ENCODE peak calls at places on chromosome 22, in six cellular contexts. S, O, K, G, D and A are unnamed samples.

GRCh38 chr22:23063539-23064380 is 6.6 kb upstream of the GNAZ start:
- DNase-seq in K (no peak), S (no peak), G (no peak), D (no peak), O (no peak), A (no peak)

GRCh38 chr22:47190957-47191323 is 428.5 kb downstream of the TBC1D22A start:
- DNase-seq in O (no peak), K (no peak), G (no peak), D (no peak), S (no peak), A (no peak)

GRCh38 chr22:23377767-23378166 is 197.5 kb downstream of the BCR start:
- DNase-seq in O (no peak), D (no peak), S (no peak), K (no peak), G (no peak), A (no peak)

GRCh38 chr22:49925525-49926128 is 7.2 kb downstream of the CRELD2 start:
- DNase-seq in S (no peak), D (no peak), O (no peak), K (no peak), G (no peak), A (no peak)

GRCh38 chr22:24231706-24232105 is 13.2 kb downstream of the GGT5 start:
- DNase-seq in K (no peak), S (no peak), O (no peak), G (no peak), D (no peak), A (no peak)

GRCh38 chr22:46007003-46007847 is 30.3 kb upstream of the WNT7B start:
- DNase-seq in S (peak; percentile 54), D (peak; percentile 88), K (peak; percentile 72), O (no peak), G (no peak), A (peak; percentile 74)

GRCh38 chr22:46245515-46245914 is 4.6 kb downstream of the CDPF1 start:
- DNase-seq in K (no peak), O (no peak), D (peak; percentile 27), S (no peak), G (no peak), A (no peak)

GRCh38 chr22:28424427-28425080 is 255.1 kb downstream of the TTC28 start:
- DNase-seq in O (no peak), D (peak; percentile 45), G (no peak), K (peak; percentile 85), S (peak; percentile 55), A (no peak)

GRCh38 chr22:35417606-35418005 is 17.7 kb downstream of the MCM5 start:
- DNase-seq in G (no peak), S (no peak), K (no peak), D (no peak), O (no peak), A (no peak)

GRCh38 chr22:31244044-31244942 is 32.2 kb downstream of the LIMK2 start:
- DNase-seq in G (no peak), O (no peak), S (peak; percentile 93), D (peak; percentile 90), K (peak; percentile 80), A (peak; percentile 63)

GRCh38 chr22:45975266-45976161 is 1.4 kb downstream of the WNT7B start:
- DNase-seq in K (no peak), G (no peak), S (no peak), O (no peak), D (no peak), A (peak; percentile 30)

GRCh38 chr22:29967461-29967860 is 84.5 kb downstream of the MTMR3 start:
- DNase-seq in D (no peak), K (no peak), S (no peak), G (no peak), O (no peak), A (no peak)

GRCh38 chr22:31184015-31184414 is 24.0 kb downstream of the RNF185 start:
- DNase-seq in G (no peak), O (no peak), S (no peak), D (no peak), K (no peak), A (no peak)

GRCh38 chr22:46415816-46416536 is 80.5 kb downstream of the TRMU start:
- DNase-seq in S (no peak), G (no peak), O (no peak), D (no peak), K (peak; percentile 35), A (no peak)

GRCh38 chr22:35541254-35541748 is 670 bp downstream of the RASD2 start:
- DNase-seq in G (no peak), D (no peak), O (no peak), S (no peak), K (no peak), A (peak; percentile 20)

GRCh38 chr22:36194971-36195370 is 6.6 kb downstream of the APOL4 start:
- DNase-seq in D (peak; percentile 85), G (peak; percentile 41), K (peak; percentile 77), O (no peak), S (peak; percentile 89), A (peak; percentile 63)

GRCh38 chr22:41816241-41816640 is 15.8 kb downstream of the CCDC134 start:
- DNase-seq in O (no peak), S (no peak), K (no peak), G (no peak), D (no peak), A (no peak)

GRCh38 chr22:42726811-42727210 is 6.1 kb upstream of the A4GALT start:
- DNase-seq in S (no peak), D (no peak), G (no peak), O (no peak), K (no peak), A (peak; percentile 45)

GRCh38 chr22:46652930-46653331 is 32.7 kb downstream of the GRAMD4 start:
- DNase-seq in D (peak; percentile 56), K (peak; percentile 35), G (no peak), S (peak; percentile 76), O (no peak), A (no peak)

GRCh38 chr22:48142388-48142787 is 1379.9 kb downstream of the TBC1D22A start:
- DNase-seq in S (no peak), G (no peak), O (no peak), K (no peak), D (no peak), A (no peak)

GRCh38 chr22:35996596-35996995 is 32.0 kb downstream of the RBFOX2 start:
- DNase-seq in D (no peak), O (no peak), K (no peak), G (no peak), S (no peak), A (no peak)

GRCh38 chr22:46684706-46685105 is 53.3 kb downstream of the CERK start:
- DNase-seq in S (no peak), G (no peak), D (no peak), K (no peak), O (no peak), A (no peak)

GRCh38 chr22:32202539-32203180 is 2.2 kb downstream of the RFPL2 start:
- DNase-seq in K (peak; percentile 22), S (peak; percentile 52), D (peak; percentile 46), O (peak; percentile 19), G (no peak), A (peak; percentile 79)

DNA sequence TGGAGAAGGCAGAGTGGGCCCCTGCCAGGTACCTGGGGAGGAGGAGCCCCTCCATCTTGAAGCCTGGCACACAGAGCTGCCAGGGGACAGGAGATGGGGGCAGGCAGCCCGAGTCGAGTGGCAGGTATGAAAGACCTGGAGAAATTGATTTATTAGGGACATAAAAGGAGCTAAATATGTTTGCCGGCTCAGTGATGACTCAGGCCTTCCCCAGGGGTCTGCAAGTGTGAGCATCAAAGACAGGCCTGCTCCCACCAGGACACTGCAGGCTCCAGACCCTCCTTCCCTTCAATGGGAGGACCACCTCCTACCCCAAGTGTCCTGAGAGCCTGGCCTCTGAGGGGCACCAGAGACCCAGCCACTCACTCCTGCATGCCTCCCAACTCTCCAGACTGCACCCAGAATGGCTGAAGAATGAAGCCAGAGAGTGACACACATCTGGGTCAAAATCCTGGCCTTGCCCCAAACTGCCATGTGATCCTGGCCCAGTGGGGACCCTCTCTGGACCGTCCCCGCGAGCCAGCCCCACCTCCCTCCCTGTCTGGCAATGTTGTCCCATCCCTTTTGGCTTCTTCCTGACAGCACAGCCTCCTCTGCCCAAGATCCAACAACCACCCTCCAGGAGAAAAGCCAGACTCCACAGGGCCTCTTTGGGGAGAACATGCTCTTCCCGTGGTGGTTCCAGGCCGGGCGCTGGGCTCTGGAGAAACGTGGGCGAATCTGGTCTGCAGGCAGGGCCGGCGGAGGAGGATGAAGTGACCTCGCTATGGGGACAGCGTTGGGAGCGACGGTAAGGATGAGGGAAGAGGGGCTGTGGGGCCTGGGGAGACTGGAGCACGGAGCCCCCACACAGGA is 36.2 kb downstream of the CYTH4 start:
- DNase-seq in G (no peak), S (no peak), O (no peak), K (no peak), D (no peak), A (no peak)
- TF ChIP-seq CTCF in G (peak; percentile 24), S (peak; percentile 26), O (peak; percentile 35), K (peak; percentile 36), D (no peak), A (no peak)

DNA sequence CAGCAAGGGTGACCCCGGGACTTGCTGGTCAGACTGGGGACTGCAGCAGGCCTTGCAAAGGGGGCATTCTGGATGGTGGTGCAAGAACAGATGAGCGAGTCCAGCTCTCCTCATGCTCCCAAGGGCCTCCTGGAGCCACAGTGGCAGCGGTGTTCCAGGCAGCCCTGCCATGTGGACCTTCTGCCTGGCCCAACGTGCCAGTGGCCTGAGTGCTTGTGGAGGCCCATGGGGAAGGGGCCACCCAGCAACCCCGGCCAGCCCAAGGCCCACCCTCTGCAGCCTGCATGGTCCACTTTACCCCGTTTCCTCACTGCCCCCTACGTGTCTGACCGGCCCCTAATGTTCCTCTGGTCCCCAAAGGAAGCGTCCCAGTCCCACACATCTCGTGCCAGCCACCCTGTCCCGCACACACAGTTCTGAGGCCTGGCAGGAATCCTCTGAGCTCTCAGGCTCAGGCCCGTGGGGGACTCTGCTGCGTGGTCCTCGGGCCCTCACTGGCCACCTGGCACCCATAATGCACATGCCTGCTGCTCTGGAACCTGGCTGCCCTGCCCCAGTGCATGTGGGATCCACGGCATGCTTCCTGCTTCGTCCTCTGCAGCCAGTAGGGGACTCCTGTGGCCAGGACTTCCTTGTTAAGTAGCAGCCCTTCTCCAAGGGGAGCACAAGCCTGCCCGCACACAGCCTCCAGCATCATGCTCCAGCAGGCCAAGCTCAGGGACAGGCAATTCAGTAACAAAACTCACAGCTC is 85.5 kb downstream of the DGCR2 start:
- DNase-seq in G (no peak), O (no peak), S (peak; percentile 26), K (peak; percentile 11), D (peak; percentile 6), A (no peak)
- TF ChIP-seq CTCF in G (no peak), O (no peak), S (peak; percentile 39), K (no peak), D (peak; percentile 4), A (no peak)

GRCh38 chr22:33678523-33678922 is 241.8 kb downstream of the LARGE1 start:
- DNase-seq in S (no peak), D (no peak), K (no peak), O (no peak), G (no peak), A (no peak)
- TF ChIP-seq CTCF in S (no peak), D (no peak), K (no peak), O (no peak), G (no peak), A (no peak)

DNA sequence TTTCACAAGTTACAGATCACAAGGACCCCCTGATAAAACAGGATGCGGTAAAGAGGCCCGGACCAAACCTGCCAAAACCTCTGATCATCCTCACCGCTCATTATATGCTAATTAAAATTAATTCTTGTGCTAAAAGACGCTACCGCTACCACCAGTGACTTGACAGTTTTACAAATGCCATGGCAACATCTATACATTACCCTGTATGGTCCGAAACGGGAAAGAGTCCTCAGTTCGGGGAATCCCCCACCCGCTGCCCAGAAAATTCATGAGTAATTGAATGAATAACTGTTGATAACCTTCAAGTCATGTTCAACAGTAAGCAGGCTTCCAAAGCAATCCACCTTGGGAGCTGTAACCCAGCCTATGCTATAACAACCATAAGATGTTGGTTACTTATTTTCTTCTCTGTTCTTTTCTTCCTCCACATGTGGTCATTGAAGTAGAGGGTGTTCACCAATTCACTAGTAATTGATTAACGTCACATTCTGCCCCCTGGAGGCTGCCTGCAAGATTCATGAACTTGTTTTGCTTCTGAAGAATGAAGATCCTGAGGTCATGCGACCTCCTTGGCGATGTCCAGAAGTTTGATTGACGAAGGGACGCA is 20.6 kb downstream of the APOBEC3H start:
- DNase-seq in K (peak; percentile 49), S (peak; percentile 71), G (peak; percentile 4), O (no peak), D (peak; percentile 66), A (peak; percentile 81)
- TF ChIP-seq CTCF in K (peak; percentile 58), S (peak; percentile 70), G (peak; percentile 54), O (peak; percentile 48), D (peak; percentile 52), A (peak; percentile 61)